ENCODE peak calls at places on chromosomes 5 and 9, in nine cellular contexts. Q is heart left ventricle; Z is tibial nerve; P is cardiac muscle cell; C is CD4-positive, CD25-positive, alpha-beta regulatory T cell; K is left lung; I is upper lobe of left lung; B is iPS DF 6.9; S is uterus. H is an unnamed sample.

GRCh38 chr5:74543162-74543995 is 97.1 kb downstream of the ENC1 start:
- DNase-seq in S (peak; percentile 41), K (no peak), Z (no peak), I (no peak), P (no peak), C (no peak), Q (no peak), B (peak; percentile 58), H (no peak)

GRCh38 chr5:6596388-6596787 is 36.5 kb downstream of the NSUN2 start:
- DNase-seq in B (no peak), K (no peak), Z (no peak), C (no peak), P (no peak), Q (no peak), S (no peak), I (no peak), H (no peak)

GRCh38 chr5:9686211-9686610 is 56.1 kb upstream of the TAS2R1 start:
- DNase-seq in Z (no peak), P (no peak), I (no peak), B (no peak), C (no peak), K (no peak), S (no peak), Q (no peak), H (no peak)

GRCh38 chr5:59540366-59540765 is 353.2 kb downstream of the PDE4D start:
- DNase-seq in C (no peak), K (no peak), B (no peak), Q (no peak), Z (no peak), I (no peak), P (no peak), S (no peak), H (no peak)

GRCh38 chr5:149376711-149377447 is 2.2 kb downstream of the IL17B start:
- DNase-seq in P (no peak), S (peak; percentile 15), B (no peak), Q (no peak), I (peak; percentile 5), K (no peak), Z (no peak), C (no peak), H (no peak)

GRCh38 chr5:119022017-119022745 is 33.8 kb upstream of the DTWD2 start:
- DNase-seq in I (no peak), Z (no peak), P (no peak), K (no peak), B (no peak), Q (no peak), C (peak; percentile 51), S (no peak), H (no peak)

GRCh38 chr9:129694265-129694664 is 28.8 kb downstream of the PRRX2 start:
- DNase-seq in P (no peak), S (no peak), C (no peak), Z (no peak), I (no peak), B (no peak), K (no peak), Q (no peak), H (no peak)

GRCh38 chr9:114856942-114857315 is 51.1 kb upstream of the TNFSF15 start:
- DNase-seq in Q (no peak), K (no peak), B (no peak), C (no peak), I (no peak), P (no peak), S (no peak), Z (no peak), H (no peak)

GRCh38 chr5:168011096-168011495 is 280.3 kb upstream of the WWC1 start:
- DNase-seq in Q (no peak), I (no peak), S (no peak), K (no peak), B (no peak), Z (no peak), C (no peak), P (no peak), H (no peak)

GRCh38 chr5:30103056-30104020 is 1090.1 kb upstream of the CDH6 start:
- DNase-seq in C (no peak), B (no peak), P (no peak), K (no peak), Z (no peak), Q (no peak), I (no peak), S (no peak), H (no peak)

GRCh38 chr9:16867571-16868311 is 2.7 kb downstream of the BNC2 start:
- DNase-seq in B (no peak), C (no peak), I (no peak), S (peak; percentile 51), Q (no peak), Z (peak; percentile 38), P (no peak), K (no peak), H (no peak)

GRCh38 chr5:171580506-171581265 is 161.2 kb downstream of the FGF18 start:
- DNase-seq in I (no peak), Z (no peak), B (no peak), Q (no peak), P (peak; percentile 36), S (peak; percentile 32), C (no peak), K (no peak), H (no peak)

GRCh38 chr5:89120719-89121118 is 237.7 kb upstream of the MEF2C start:
- DNase-seq in Z (peak; percentile 38), I (peak; percentile 59), P (no peak), K (no peak), C (no peak), S (no peak), B (no peak), Q (peak; percentile 6), H (no peak)

GRCh38 chr9:23611874-23612273 is 214.2 kb downstream of the ELAVL2 start:
- DNase-seq in C (no peak), K (no peak), S (no peak), B (no peak), I (no peak), P (no peak), Q (no peak), Z (no peak), H (no peak)

GRCh38 chr9:23603311-23603710 is 222.7 kb downstream of the ELAVL2 start:
- DNase-seq in B (no peak), C (no peak), S (no peak), K (peak; percentile 38), Q (no peak), P (no peak), Z (no peak), I (no peak), H (no peak)

GRCh38 chr9:23608456-23608855 is 217.6 kb downstream of the ELAVL2 start:
- DNase-seq in P (no peak), C (no peak), S (no peak), I (no peak), K (no peak), B (no peak), Q (no peak), Z (no peak), H (no peak)

GRCh38 chr9:23606107-23606506 is 219.9 kb downstream of the ELAVL2 start:
- DNase-seq in C (no peak), B (no peak), S (no peak), P (no peak), I (no peak), K (no peak), Q (no peak), Z (no peak), H (no peak)
- H3K4me1 ChIP-seq in C (no peaks in the 10 kb centered on the region), B (no peaks in the 10 kb centered on the region), S (no peaks in the 10 kb centered on the region), P (no peaks in the 10 kb centered on the region), I (no peaks in the 10 kb centered on the region), K (no peaks in the 10 kb centered on the region), Q (no peaks in the 10 kb centered on the region), Z (no peaks in the 10 kb centered on the region), H (no peaks in the 10 kb centered on the region)

DNA sequence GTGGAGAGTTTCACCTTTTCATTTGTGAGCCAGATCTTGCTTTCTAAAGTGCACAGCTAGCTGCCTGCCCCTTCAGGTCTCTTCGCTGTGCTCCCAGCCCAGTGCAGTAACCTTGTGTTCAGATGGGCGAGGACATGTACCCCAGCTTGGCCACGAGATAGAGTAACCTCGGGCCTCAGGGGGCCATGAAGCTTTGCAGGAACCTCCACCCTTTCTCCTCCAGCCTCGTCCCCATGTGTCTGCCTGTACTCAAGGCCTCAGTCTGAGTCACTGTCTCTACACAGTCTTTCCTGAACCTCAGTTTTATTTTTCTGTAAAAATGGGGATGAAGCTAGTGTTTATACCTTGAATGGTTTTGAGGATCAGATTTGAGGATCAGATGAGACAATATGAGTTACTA is 37.9 kb downstream of the ERGIC1 start:
- DNase-seq in S (no peak), P (no peak), Q (no peak), C (no peak), I (no peak), Z (no peak), K (no peak), B (no peak), H (no peak)
- H3K27ac ChIP-seq in S (peak overlapping the region; percentile 89), P (peak overlapping the region; percentile 92), Q (peak overlapping the region; percentile 99), C (no peak overlapping the region), I (peak overlapping the region; percentile 90), Z (peak overlapping the region; percentile 94), K (peak overlapping the region; percentile 86), B (no peak overlapping the region), H (peak overlapping the region; percentile 97)

DNA sequence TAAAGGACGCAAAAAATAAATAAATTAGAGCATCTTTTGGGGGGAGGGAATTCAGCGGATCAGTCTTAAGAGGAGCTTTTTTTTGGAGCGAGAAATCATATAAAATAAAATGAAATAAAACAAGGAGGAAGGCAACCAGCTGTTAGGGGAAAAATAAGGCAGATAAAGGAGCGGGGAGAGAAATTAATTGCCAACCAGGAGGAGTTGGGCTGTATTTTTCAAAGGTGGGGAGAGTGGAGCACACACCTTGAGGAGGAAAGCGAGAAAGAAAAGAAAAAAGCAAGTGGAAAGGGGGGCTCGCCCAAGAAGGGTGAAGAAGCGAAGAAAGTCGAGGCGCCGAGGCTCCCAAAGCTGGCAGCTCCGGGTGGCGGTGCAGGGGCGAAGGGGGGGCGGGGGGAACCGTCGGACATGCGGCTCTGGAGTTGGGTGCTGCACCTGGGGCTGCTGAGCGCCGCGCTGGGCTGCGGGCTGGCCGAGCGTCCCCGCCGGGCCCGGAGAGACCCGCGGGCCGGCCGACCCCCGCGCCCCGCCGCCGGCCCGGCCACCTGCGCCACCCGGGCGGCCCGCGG is at the start of gene PAPPA:
- DNase-seq in Q (no peak), Z (no peak), B (no peak), C (no peak), P (no peak), S (peak; percentile 49), K (no peak), I (no peak), H (peak; percentile 15)
- H3K4me3 ChIP-seq in Q (peak within 1 kb of the TSS; percentile 49), Z (peak within 1 kb of the TSS; percentile 48), B (peak within 1 kb of the TSS; percentile 63), C (no peak within 1 kb of the TSS), P (peak within 1 kb of the TSS; percentile 73), S (peak within 1 kb of the TSS; percentile 47), K (peak within 1 kb of the TSS; percentile 34), I (peak within 1 kb of the TSS; percentile 53), H (peak within 1 kb of the TSS; percentile 65)

DNA sequence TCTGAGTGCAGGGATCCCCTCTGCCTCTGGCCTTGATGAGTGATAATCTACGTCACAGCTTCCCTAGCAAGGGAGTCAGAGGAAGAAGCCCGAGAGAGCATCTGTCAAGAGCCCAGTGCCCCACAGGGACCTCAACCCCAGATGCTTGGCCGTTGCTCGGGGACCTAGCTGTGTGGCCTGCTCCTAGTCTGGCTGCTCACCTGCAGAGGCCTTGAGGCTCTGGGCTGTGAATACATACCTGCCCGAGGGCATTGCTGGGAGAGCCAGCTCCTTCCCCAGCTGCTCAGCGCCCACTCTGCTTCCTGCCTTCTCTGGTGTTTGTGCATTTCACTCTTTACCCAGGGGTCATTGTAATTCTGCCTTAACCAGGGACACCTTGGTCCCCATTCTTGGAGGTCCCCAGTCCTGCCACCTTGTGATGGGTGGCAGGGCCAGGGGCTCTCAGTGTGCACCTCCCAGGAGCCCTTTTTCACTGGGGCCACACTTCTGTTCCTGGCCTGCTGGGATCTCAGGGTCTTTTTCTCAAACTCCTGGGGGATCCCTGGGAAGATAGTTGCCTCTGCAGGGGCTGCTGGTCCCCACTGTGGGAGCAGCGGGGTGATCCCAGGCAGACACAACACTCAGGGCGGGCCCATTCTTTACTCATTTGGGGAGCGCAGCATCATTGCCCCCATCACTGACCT is 15.5 kb downstream of the PHF2 start:
- DNase-seq in S (no peak), P (no peak), C (no peak), I (no peak), B (no peak), Q (no peak), K (peak; percentile 25), Z (no peak), H (no peak)
- H3K4me1 ChIP-seq in S (peaks cover 3% of the 10 kb centered on the region), P (peaks cover 9% of the 10 kb centered on the region), C (peaks cover 4% of the 10 kb centered on the region), I (peaks cover 26% of the 10 kb centered on the region), B (peaks cover 1% of the 10 kb centered on the region), Q (no peaks in the 10 kb centered on the region), K (peaks cover 51% of the 10 kb centered on the region), Z (peaks cover 92% of the 10 kb centered on the region), H (peaks cover 34% of the 10 kb centered on the region)

H was measured in heart right ventricle.